ENCODE peak calls at places on chromosomes 12 and 14, in ten cellular contexts. B, W, V, O, N, P, G, E, Q and Y are unnamed samples.

GRCh38 chr12:30896461-30896860 is 30.1 kb upstream of the TSPAN11 start:
- DNase-seq in O (no peak), E (no peak), G (no peak), W (no peak), V (no peak), P (no peak), Q (no peak), N (no peak), B (no peak), Y (no peak)

GRCh38 chr12:79420146-79420618 is 270.6 kb downstream of the PAWR start:
- DNase-seq in G (no peak), N (no peak), P (no peak), W (no peak), E (no peak), O (peak; percentile 45), V (no peak), Q (no peak), B (no peak), Y (no peak)

GRCh38 chr12:30795660-30796507 is 41.1 kb upstream of the CAPRIN2 start:
- DNase-seq in Q (peak; percentile 88), O (peak; percentile 64), V (peak; percentile 56), W (peak; percentile 31), G (peak; percentile 73), P (peak; percentile 37), N (peak; percentile 70), E (peak; percentile 64), B (peak; percentile 52), Y (no peak)

GRCh38 chr14:95314609-95315008 is 5.1 kb downstream of the CLMN start:
- DNase-seq in B (peak; percentile 46), G (no peak), P (peak; percentile 49), O (no peak), E (no peak), V (peak; percentile 70), N (no peak), Q (peak; percentile 27), W (peak; percentile 42), Y (no peak)

GRCh38 chr12:27566159-27566558 is 42.2 kb downstream of the PPFIBP1 start:
- DNase-seq in N (no peak), P (no peak), W (no peak), B (no peak), O (no peak), Q (no peak), E (no peak), V (no peak), G (no peak), Y (no peak)

GRCh38 chr14:73234586-73235394 is 2.5 kb upstream of the PAPLN start:
- DNase-seq in W (no peak), G (peak; percentile 27), V (no peak), O (no peak), E (no peak), N (no peak), B (no peak), P (no peak), Q (no peak), Y (no peak)

GRCh38 chr12:123601602-123602489 is at the start of gene DDX55:
- DNase-seq in E (peak; percentile 92), Q (peak; percentile 91), N (peak; percentile 88), B (peak; percentile 87), G (peak; percentile 89), P (peak; percentile 87), V (peak; percentile 60), W (peak; percentile 84), O (peak; percentile 64), Y (no peak)

GRCh38 chr14:64421166-64421565 is 33.0 kb downstream of the MTHFD1 start:
- DNase-seq in B (no peak), N (no peak), W (no peak), O (no peak), V (no peak), P (no peak), Q (no peak), E (no peak), G (no peak), Y (no peak)

GRCh38 chr12:8823565-8824300 is 1.3 kb downstream of the A2ML1 start:
- DNase-seq in V (no peak), E (peak; percentile 68), N (no peak), O (peak; percentile 6), Q (peak; percentile 69), B (peak; percentile 37), P (no peak), G (no peak), W (no peak), Y (no peak)

GRCh38 chr14:24943024-24943423 is 106.9 kb downstream of the STXBP6 start:
- DNase-seq in Q (no peak), P (no peak), W (peak; percentile 17), B (no peak), G (peak; percentile 87), N (peak; percentile 84), V (no peak), E (no peak), O (no peak), Y (no peak)

GRCh38 chr12:65827827-65828231 is 3.5 kb downstream of the HMGA2 start:
- DNase-seq in G (no peak), B (no peak), E (no peak), P (no peak), O (no peak), V (no peak), Q (no peak), W (no peak), N (no peak), Y (no peak)
- TF ChIP-seq POLR2AphosphoS5 in G (no peak), B (no peak), E (no peak), P (no peak), O (peak; percentile 29), V (no peak), Q (peak; percentile 53), W (no peak), N (no peak), Y (no peak)

GRCh38 chr14:105793836-105794235 is 267.5 kb downstream of the TMEM121 start:
- DNase-seq in B (no peak), V (no peak), E (no peak), Q (no peak), N (no peak), O (no peak), W (no peak), G (no peak), P (no peak), Y (no peak)

DNA sequence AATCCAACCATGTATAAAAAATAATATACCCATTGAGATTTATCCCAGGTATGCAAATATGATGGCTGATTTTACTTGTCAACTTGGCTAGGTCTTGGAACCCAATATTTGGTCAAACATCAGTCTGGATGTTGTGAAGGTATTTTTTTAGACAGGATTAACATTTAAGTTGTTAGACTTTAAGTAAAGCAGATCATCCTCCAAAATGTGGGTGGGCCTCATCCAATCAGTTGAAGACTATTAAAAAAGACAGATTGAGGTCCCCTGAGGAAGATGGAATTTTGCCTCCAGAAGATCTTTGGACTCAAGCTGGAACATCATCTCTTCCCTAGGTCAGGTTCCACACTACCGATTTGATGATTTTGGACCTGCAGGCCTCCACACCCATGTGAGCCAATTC is 271.2 kb downstream of the TMEM121 start:
- DNase-seq in Q (no peak), G (no peak), P (no peak), N (no peak), E (no peak), V (no peak), O (no peak), B (no peak), W (no peak), Y (no peak)
- H3K9me3 ChIP-seq in Q (peaks cover 3% of the 10 kb centered on the region), G (peaks cover 3% of the 10 kb centered on the region), P (peaks cover 32% of the 10 kb centered on the region), N (no peaks in the 10 kb centered on the region), E (no peaks in the 10 kb centered on the region), V (peaks cover 24% of the 10 kb centered on the region), O (no peaks in the 10 kb centered on the region), B (no peaks in the 10 kb centered on the region), W (no peaks in the 10 kb centered on the region), Y (no peaks in the 10 kb centered on the region)

DNA sequence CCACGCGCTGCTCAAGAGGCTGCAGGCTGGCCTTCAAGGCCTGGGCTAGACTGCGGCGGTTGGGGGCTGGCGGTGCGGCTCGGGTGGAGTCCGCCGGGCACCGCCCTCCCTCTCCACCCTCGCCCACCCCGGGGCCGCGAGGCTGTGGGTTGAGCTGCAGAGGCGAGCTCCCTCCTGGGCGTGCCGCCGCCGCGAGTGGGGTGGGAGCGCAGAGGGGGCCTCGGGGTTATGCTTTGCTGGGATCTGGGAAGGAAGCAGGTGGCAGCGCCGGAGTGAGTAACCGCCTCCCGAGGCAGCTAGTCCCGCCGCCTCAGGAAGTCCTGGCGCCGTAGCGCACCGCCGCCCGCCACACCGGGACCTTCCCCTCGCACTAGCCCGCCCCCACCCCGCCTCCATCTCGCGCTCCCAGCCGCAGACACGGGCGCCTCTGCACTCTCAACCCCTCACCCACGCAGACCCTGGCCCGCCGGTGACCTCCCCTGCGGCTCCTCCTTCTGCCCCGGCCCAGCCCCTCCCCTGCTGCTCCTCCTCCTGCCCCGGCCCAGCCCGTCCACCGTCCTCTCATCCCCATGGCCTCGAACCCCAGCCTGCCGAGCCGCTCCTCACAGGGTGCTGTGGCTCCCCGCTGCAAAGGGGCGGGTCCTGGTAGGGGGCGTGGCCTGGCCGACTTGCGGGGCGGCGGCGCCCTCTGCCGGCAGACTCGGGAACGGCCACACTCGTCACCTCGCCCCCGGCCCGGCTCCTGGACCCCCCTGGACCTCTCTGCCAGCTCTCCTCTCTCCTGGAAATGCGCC is 16.6 kb downstream of the TAMALIN start:
- DNase-seq in O (peak; percentile 62), Q (peak; percentile 96), N (peak; percentile 94), B (peak; percentile 92), V (peak; percentile 78), G (peak; percentile 94), E (peak; percentile 88), W (peak; percentile 93), P (peak; percentile 93), Y (no peak)
- TF ChIP-seq POLR2AphosphoS5 in O (peak; percentile 56), Q (no peak), N (no peak), B (peak; percentile 36), V (no peak), G (peak; percentile 5), E (no peak), W (peak; percentile 5), P (peak; percentile 13), Y (peak; percentile 56)

GRCh38 chr14:104192883-104193245 is 54.5 kb downstream of the KIF26A start:
- DNase-seq in W (no peak), P (no peak), N (no peak), E (no peak), O (no peak), Q (no peak), G (no peak), B (no peak), V (no peak), Y (no peak)

GRCh38 chr14:104195361-104195760 is 57.0 kb downstream of the KIF26A start:
- DNase-seq in B (no peak), O (no peak), P (no peak), V (no peak), G (no peak), E (no peak), W (no peak), Q (no peak), N (no peak), Y (no peak)

GRCh38 chr14:104194716-104195115 is 56.3 kb downstream of the KIF26A start:
- DNase-seq in Q (no peak), B (no peak), G (no peak), V (no peak), P (no peak), E (no peak), W (no peak), N (no peak), O (no peak), Y (no peak)

GRCh38 chr14:104192146-104192882 is 53.9 kb downstream of the KIF26A start:
- DNase-seq in P (no peak), V (no peak), B (no peak), W (no peak), Q (no peak), O (no peak), G (no peak), E (no peak), N (no peak), Y (no peak)

DNA sequence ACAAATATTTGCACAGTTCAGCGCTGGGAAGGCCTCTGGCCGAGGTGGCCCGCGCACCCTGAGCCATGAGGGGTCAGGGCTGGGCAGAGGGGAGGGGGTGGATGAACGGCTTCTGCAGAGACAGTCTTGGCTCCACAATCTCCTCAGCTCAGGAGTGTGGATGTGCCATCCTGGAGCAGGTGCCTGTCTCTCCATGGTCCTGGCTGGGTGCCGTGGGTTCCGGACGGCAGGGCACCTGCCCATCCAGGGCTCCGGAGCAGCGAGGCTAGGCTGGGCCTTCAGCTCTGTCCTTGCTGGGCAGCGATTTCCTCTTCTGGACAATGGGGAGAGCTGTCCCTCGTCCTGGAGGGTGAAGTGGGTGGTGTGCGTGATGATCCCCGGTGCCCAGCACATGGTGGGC is 55.6 kb downstream of the KIF26A start:
- DNase-seq in N (no peak), V (no peak), W (no peak), G (no peak), E (no peak), Q (no peak), P (no peak), B (no peak), O (no peak), Y (no peak)
- H3K9me3 ChIP-seq in N (no peaks in the 10 kb centered on the region), V (no peaks in the 10 kb centered on the region), W (no peaks in the 10 kb centered on the region), G (no peaks in the 10 kb centered on the region), E (no peaks in the 10 kb centered on the region), Q (no peaks in the 10 kb centered on the region), P (no peaks in the 10 kb centered on the region), B (no peaks in the 10 kb centered on the region), O (no peaks in the 10 kb centered on the region), Y (no peaks in the 10 kb centered on the region)